ENCODE peak calls at places on chromosomes 7 and 10, in six cellular contexts. One of them, this sample, is unnamed.

GRCh38 chr10:128630787-128631252 is 504.6 kb upstream of the MKI67 start:
- DNase-seq in B cell: no peak
- DNase-seq in PC-9: no peak
- DNase-seq in OCI-LY7: no peak
- DNase-seq in H9: no peak
- DNase-seq in coronary artery: no peak
- DNase-seq in this sample: no peak

GRCh38 chr10:132947843-132948242 is 5.5 kb upstream of the CFAP46 start:
- DNase-seq in H9: peak
- DNase-seq in B cell: no peak
- DNase-seq in OCI-LY7: no peak
- DNase-seq in PC-9: no peak
- DNase-seq in coronary artery: no peak
- DNase-seq in this sample: no peak

GRCh38 chr10:99346247-99346646 is 17.1 kb downstream of the CNNM1 start:
- DNase-seq in coronary artery: no peak
- DNase-seq in B cell: no peak
- DNase-seq in OCI-LY7: no peak
- DNase-seq in H9: no peak
- DNase-seq in PC-9: no peak
- DNase-seq in this sample: no peak

GRCh38 chr10:49534670-49535381 is 4.1 kb downstream of the ERCC6 start:
- DNase-seq in B cell: peak
- DNase-seq in PC-9: no peak
- DNase-seq in H9: no peak
- DNase-seq in coronary artery: no peak
- DNase-seq in OCI-LY7: peak
- DNase-seq in this sample: no peak

GRCh38 chr10:14513061-14513460 is 182.3 kb upstream of the FRMD4A start:
- DNase-seq in B cell: no peak
- DNase-seq in coronary artery: no peak
- DNase-seq in H9: no peak
- DNase-seq in PC-9: no peak
- DNase-seq in OCI-LY7: no peak
- DNase-seq in this sample: no peak

GRCh38 chr7:150388709-150389531 is 9.8 kb downstream of the ZNF775 start:
- DNase-seq in OCI-LY7: no peak
- DNase-seq in PC-9: no peak
- DNase-seq in coronary artery: no peak
- DNase-seq in H9: peak
- DNase-seq in B cell: no peak
- DNase-seq in this sample: no peak

GRCh38 chr10:114255227-114255626 is 16.2 kb downstream of the VWA2 start:
- DNase-seq in OCI-LY7: no peak
- DNase-seq in coronary artery: no peak
- DNase-seq in H9: no peak
- DNase-seq in PC-9: no peak
- DNase-seq in B cell: no peak
- DNase-seq in this sample: no peak

GRCh38 chr7:75623390-75624133 is 115.2 kb downstream of the HIP1 start:
- DNase-seq in B cell: no peak
- DNase-seq in PC-9: no peak
- DNase-seq in coronary artery: no peak
- DNase-seq in OCI-LY7: no peak
- DNase-seq in H9: no peak
- DNase-seq in this sample: no peak

GRCh38 chr7:102810916-102811315 is 62.1 kb downstream of the FAM185A start:
- DNase-seq in OCI-LY7: no peak
- DNase-seq in B cell: no peak
- DNase-seq in coronary artery: no peak
- DNase-seq in PC-9: no peak
- DNase-seq in H9: no peak
- DNase-seq in this sample: no peak

GRCh38 chr10:125158528-125159485 is 1.6 kb downstream of the CTBP2 start:
- DNase-seq in PC-9: peak
- DNase-seq in B cell: no peak
- DNase-seq in coronary artery: peak
- DNase-seq in OCI-LY7: no peak
- DNase-seq in H9: peak
- DNase-seq in this sample: peak

GRCh38 chr7:10075866-10076265 is 897.8 kb upstream of the PHF14 start:
- DNase-seq in OCI-LY7: no peak
- DNase-seq in B cell: no peak
- DNase-seq in coronary artery: no peak
- DNase-seq in H9: no peak
- DNase-seq in PC-9: no peak
- DNase-seq in this sample: no peak

GRCh38 chr7:155349601-155350331 is 52.1 kb downstream of the INSIG1 start:
- DNase-seq in OCI-LY7: no peak
- DNase-seq in coronary artery: no peak
- DNase-seq in PC-9: no peak
- DNase-seq in H9: peak
- DNase-seq in B cell: no peak
- DNase-seq in this sample: no peak

GRCh38 chr7:48637382-48637781 is 287.0 kb upstream of the CDC14C start:
- DNase-seq in OCI-LY7: no peak
- DNase-seq in coronary artery: no peak
- DNase-seq in B cell: no peak
- DNase-seq in H9: no peak
- DNase-seq in PC-9: no peak
- DNase-seq in this sample: no peak

GRCh38 chr10:46514899-46515298 is 41.6 kb downstream of the GPRIN2 start:
- DNase-seq in PC-9: no peak
- DNase-seq in B cell: no peak
- DNase-seq in H9: peak
- DNase-seq in coronary artery: no peak
- DNase-seq in OCI-LY7: no peak
- DNase-seq in this sample: no peak

GRCh38 chr10:123515661-123516060 is 150.5 kb upstream of the GPR26 start:
- DNase-seq in B cell: no peak
- DNase-seq in PC-9: no peak
- DNase-seq in coronary artery: peak
- DNase-seq in H9: no peak
- DNase-seq in OCI-LY7: no peak
- DNase-seq in this sample: no peak

GRCh38 chr7:29276806-29277205 is 82.2 kb downstream of the CHN2 start:
- DNase-seq in OCI-LY7: no peak
- DNase-seq in PC-9: no peak
- DNase-seq in coronary artery: no peak
- DNase-seq in B cell: no peak
- DNase-seq in H9: no peak
- DNase-seq in this sample: no peak

GRCh38 chr10:91247360-91248111 is 27.1 kb downstream of the PCGF5 start:
- DNase-seq in PC-9: no peak
- DNase-seq in B cell: no peak
- DNase-seq in H9: no peak
- DNase-seq in OCI-LY7: no peak
- DNase-seq in coronary artery: no peak
- DNase-seq in this sample: no peak

GRCh38 chr10:287814-288213 is 152.6 kb downstream of the ZMYND11 start:
- DNase-seq in OCI-LY7: no peak
- DNase-seq in PC-9: no peak
- DNase-seq in coronary artery: no peak
- DNase-seq in H9: peak
- DNase-seq in B cell: no peak
- DNase-seq in this sample: no peak

GRCh38 chr10:80477813-80478212 is 23.7 kb downstream of the TSPAN14 start:
- DNase-seq in H9: no peak
- DNase-seq in coronary artery: no peak
- DNase-seq in PC-9: no peak
- DNase-seq in OCI-LY7: no peak
- DNase-seq in B cell: no peak
- DNase-seq in this sample: no peak

GRCh38 chr10:124151466-124152095 is 58.2 kb upstream of the CHST15 start:
- DNase-seq in OCI-LY7: no peak
- DNase-seq in coronary artery: no peak
- DNase-seq in PC-9: no peak
- DNase-seq in B cell: no peak
- DNase-seq in H9: no peak
- DNase-seq in this sample: no peak

GRCh38 chr7:81869670-81870069 is 99.8 kb upstream of the HGF start:
- DNase-seq in H9: no peak
- DNase-seq in coronary artery: no peak
- DNase-seq in OCI-LY7: no peak
- DNase-seq in B cell: no peak
- DNase-seq in PC-9: no peak
- DNase-seq in this sample: no peak

GRCh38 chr7:139943391-139943790 is 114.3 kb downstream of the TBXAS1 start:
- DNase-seq in coronary artery: no peak
- DNase-seq in OCI-LY7: no peak
- DNase-seq in H9: no peak
- DNase-seq in B cell: no peak
- DNase-seq in PC-9: no peak
- DNase-seq in this sample: no peak

GRCh38 chr7:150850273-150850672 is 2.0 kb upstream of the AOC1 start:
- DNase-seq in OCI-LY7: no peak
- DNase-seq in H9: no peak
- DNase-seq in PC-9: no peak
- DNase-seq in B cell: no peak
- DNase-seq in coronary artery: no peak
- DNase-seq in this sample: peak

GRCh38 chr10:7862121-7862514 is 43.8 kb downstream of the TAF3 start:
- DNase-seq in OCI-LY7: no peak
- DNase-seq in PC-9: no peak
- DNase-seq in coronary artery: no peak
- DNase-seq in H9: no peak
- DNase-seq in B cell: no peak
- DNase-seq in this sample: no peak

GRCh38 chr7:23654508-23654907 is 25.5 kb upstream of the FAM221A start:
- DNase-seq in H9: peak
- DNase-seq in coronary artery: no peak
- DNase-seq in OCI-LY7: peak
- DNase-seq in B cell: no peak
- DNase-seq in PC-9: peak
- DNase-seq in this sample: no peak

GRCh38 chr7:15288746-15289145 is 273.1 kb downstream of the AGMO start:
- DNase-seq in PC-9: no peak
- DNase-seq in OCI-LY7: no peak
- DNase-seq in H9: no peak
- DNase-seq in coronary artery: no peak
- DNase-seq in B cell: no peak
- DNase-seq in this sample: no peak

GRCh38 chr7:15291707-15292106 is 270.1 kb downstream of the AGMO start:
- DNase-seq in PC-9: no peak
- DNase-seq in OCI-LY7: no peak
- DNase-seq in H9: no peak
- DNase-seq in coronary artery: no peak
- DNase-seq in B cell: no peak
- DNase-seq in this sample: no peak
- TF ChIP-seq CTCF in PC-9: no peak
- TF ChIP-seq CTCF in OCI-LY7: no peak
- TF ChIP-seq CTCF in H9: no peak
- TF ChIP-seq CTCF in coronary artery: no peak
- TF ChIP-seq CTCF in B cell: no peak
- TF ChIP-seq CTCF in this sample: no peak

GRCh38 chr10:103599211-103599610 is 105.7 kb downstream of the NEURL1 start:
- DNase-seq in B cell: no peak
- DNase-seq in OCI-LY7: no peak
- DNase-seq in PC-9: no peak
- DNase-seq in coronary artery: no peak
- DNase-seq in H9: no peak
- DNase-seq in this sample: no peak
- TF ChIP-seq CTCF in B cell: no peak
- TF ChIP-seq CTCF in OCI-LY7: no peak
- TF ChIP-seq CTCF in PC-9: no peak
- TF ChIP-seq CTCF in coronary artery: no peak
- TF ChIP-seq CTCF in H9: no peak
- TF ChIP-seq CTCF in this sample: no peak

DNA sequence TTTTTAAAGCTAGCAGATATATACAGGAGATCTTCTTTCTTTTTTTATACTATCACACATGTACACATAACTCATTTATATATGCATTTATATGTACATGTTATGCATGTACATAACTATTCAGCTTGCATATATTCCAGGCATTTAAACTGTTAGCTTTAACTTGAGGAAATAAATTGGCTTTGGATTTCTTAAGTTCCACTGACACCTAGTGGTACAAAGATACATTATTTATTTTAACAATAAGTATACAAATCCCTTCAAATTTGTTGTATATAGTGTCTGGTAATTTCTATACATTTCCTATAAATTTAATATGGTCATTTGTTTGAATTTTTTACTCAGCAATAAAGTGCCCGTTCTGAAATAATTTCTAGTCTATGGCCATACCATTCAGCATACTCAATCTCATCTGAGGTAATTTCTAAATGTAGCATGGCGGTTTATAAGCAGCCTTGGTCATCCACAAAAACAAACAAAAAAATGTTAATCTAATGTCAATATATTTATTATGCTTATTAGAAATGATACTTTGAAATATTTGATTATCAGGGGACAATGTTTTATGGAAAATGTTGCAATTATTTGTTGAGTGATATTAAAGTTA is 11.6 kb downstream of the ZDHHC6 start:
- DNase-seq in OCI-LY7: peak
- DNase-seq in H9: no peak
- DNase-seq in B cell: no peak
- DNase-seq in coronary artery: no peak
- DNase-seq in PC-9: no peak
- DNase-seq in this sample: no peak
- TF ChIP-seq CTCF in OCI-LY7: peak
- TF ChIP-seq CTCF in H9: peak
- TF ChIP-seq CTCF in B cell: peak
- TF ChIP-seq CTCF in coronary artery: no peak
- TF ChIP-seq CTCF in PC-9: peak
- TF ChIP-seq CTCF in this sample: peak

GRCh38 chr7:19405546-19405945 is 260.3 kb upstream of the FERD3L start:
- DNase-seq in PC-9: no peak
- DNase-seq in H9: no peak
- DNase-seq in coronary artery: no peak
- DNase-seq in B cell: no peak
- DNase-seq in OCI-LY7: no peak
- DNase-seq in this sample: no peak

GRCh38 chr7:19407270-19407669 is 262.0 kb upstream of the FERD3L start:
- DNase-seq in B cell: no peak
- DNase-seq in PC-9: no peak
- DNase-seq in OCI-LY7: no peak
- DNase-seq in H9: no peak
- DNase-seq in coronary artery: no peak
- DNase-seq in this sample: no peak

GRCh38 chr7:19403691-19404090 is 258.5 kb upstream of the FERD3L start:
- DNase-seq in PC-9: no peak
- DNase-seq in H9: no peak
- DNase-seq in OCI-LY7: no peak
- DNase-seq in coronary artery: no peak
- DNase-seq in B cell: no peak
- DNase-seq in this sample: no peak

GRCh38 chr7:19401461-19401860 is 256.2 kb upstream of the FERD3L start:
- DNase-seq in B cell: no peak
- DNase-seq in coronary artery: no peak
- DNase-seq in PC-9: no peak
- DNase-seq in OCI-LY7: no peak
- DNase-seq in H9: no peak
- DNase-seq in this sample: no peak

DNA sequence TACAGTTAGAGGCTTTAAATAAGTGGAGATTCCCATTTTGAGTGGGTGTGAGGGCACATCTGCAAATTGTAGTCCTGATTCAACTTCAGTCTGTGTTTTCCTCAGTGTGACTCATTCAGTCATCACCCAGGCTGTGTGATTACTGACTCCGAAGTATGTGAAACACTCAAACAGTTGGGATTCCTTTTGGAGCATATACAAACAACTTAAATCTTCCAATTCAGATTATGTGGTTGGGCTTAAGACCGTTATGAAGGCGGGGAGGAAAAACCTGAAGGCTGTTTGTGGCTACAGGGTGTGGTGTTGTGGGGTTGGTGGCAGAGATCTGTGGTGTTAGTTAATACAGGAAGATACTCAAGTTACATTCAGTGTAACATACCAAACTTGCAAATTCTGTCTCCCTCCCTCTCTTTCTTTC is 259.7 kb upstream of the FERD3L start:
- DNase-seq in H9: peak
- DNase-seq in coronary artery: no peak
- DNase-seq in B cell: no peak
- DNase-seq in PC-9: peak
- DNase-seq in OCI-LY7: no peak
- DNase-seq in this sample: no peak
- TF ChIP-seq CTCF in H9: no peak
- TF ChIP-seq CTCF in coronary artery: no peak
- TF ChIP-seq CTCF in B cell: no peak
- TF ChIP-seq CTCF in PC-9: no peak
- TF ChIP-seq CTCF in OCI-LY7: no peak
- TF ChIP-seq CTCF in this sample: no peak